ENCODE peak calls at places on chromosome 1, in four cellular contexts. G is cardiac muscle cell, C is stomach, R is PC-3. L is an unnamed sample.

GRCh38 chr1:233211595-233211994 is 83.9 kb downstream of the PCNX2 start:
- DNase-seq in C (no peak), R (peak; percentile 14), G (no peak), L (no peak)

GRCh38 chr1:10471411-10472219 is 714 bp downstream of the DFFA start:
- DNase-seq in G (no peak), C (no peak), R (peak; percentile 35), L (no peak)

GRCh38 chr1:110874303-110875215 is 1.6 kb downstream of the CD53 start:
- DNase-seq in C (no peak), R (no peak), G (no peak), L (peak; percentile 31)

GRCh38 chr1:166849135-166849534 is 9.9 kb downstream of the POGK start:
- DNase-seq in C (no peak), R (no peak), G (no peak), L (no peak)

GRCh38 chr1:32539584-32540571 is 651 bp downstream of the ZBTB8A start:
- DNase-seq in G (peak; percentile 68), C (peak; percentile 34), R (peak; percentile 50), L (no peak)

GRCh38 chr1:27318596-27318995 is 3.4 kb upstream of the TMEM222 start:
- DNase-seq in G (peak; percentile 59), C (no peak), R (no peak), L (no peak)

GRCh38 chr1:32361674-32362473 is 411 bp downstream of the FAM229A start:
- DNase-seq in C (peak; percentile 49), G (peak; percentile 62), R (no peak), L (no peak)

GRCh38 chr1:93328809-93329477 is 16.8 kb upstream of the DR1 start:
- DNase-seq in R (peak; percentile 11), C (no peak), G (no peak), L (no peak)

GRCh38 chr1:70685300-70686286 is 274.5 kb downstream of the CTH start:
- DNase-seq in R (peak; percentile 76), G (peak; percentile 73), C (peak; percentile 69), L (peak; percentile 8)

GRCh38 chr1:215251428-215251827 is 168.9 kb downstream of the KCNK2 start:
- DNase-seq in G (no peak), C (no peak), R (no peak), L (no peak)

GRCh38 chr1:88549536-88549935 is 134.5 kb upstream of the PKN2 start:
- DNase-seq in G (no peak), C (no peak), R (peak; percentile 43), L (no peak)

GRCh38 chr1:205493241-205494085 is 11.0 kb upstream of the CDK18 start:
- DNase-seq in C (peak; percentile 28), R (peak; percentile 81), G (no peak), L (no peak)

GRCh38 chr1:116290085-116290670 is 82.9 kb upstream of the ATP1A1 start:
- DNase-seq in C (no peak), G (no peak), R (peak; percentile 92), L (no peak)

GRCh38 chr1:156478250-156478627 is 22.3 kb downstream of the MEF2D start:
- DNase-seq in C (no peak), G (no peak), R (no peak), L (no peak)

GRCh38 chr1:121587777-121588176 is 403.0 kb downstream of the SRGAP2C start:
- DNase-seq in G (no peak), R (peak; percentile 85), C (no peak), L (no peak)

GRCh38 chr1:71561729-71562128 is 480.9 kb upstream of the ZRANB2 start:
- DNase-seq in C (no peak), R (peak; percentile 69), G (no peak), L (no peak)

GRCh38 chr1:185045793-185046441 is 559 bp downstream of the RNF2 start:
- DNase-seq in C (peak; percentile 30), R (no peak), G (peak; percentile 81), L (peak; percentile 12)

GRCh38 chr1:59063501-59063900 is 233.4 kb upstream of the FGGY start:
- DNase-seq in C (no peak), R (no peak), G (no peak), L (no peak)

GRCh38 chr1:41813755-41814694 is 104.7 kb downstream of the HIVEP3 start:
- DNase-seq in R (no peak), G (no peak), C (no peak), L (no peak)

GRCh38 chr1:43235451-43236121 is 34.2 kb upstream of the TMEM125 start:
- DNase-seq in G (no peak), R (peak; percentile 21), C (peak; percentile 44), L (no peak)

GRCh38 chr1:37239225-37239740 is 205.0 kb upstream of the GRIK3 start:
- DNase-seq in G (no peak), R (no peak), C (no peak), L (no peak)

GRCh38 chr1:93666613-93667384 is 14.8 kb downstream of the BCAR3 start:
- DNase-seq in R (peak; percentile 75), G (peak; percentile 36), C (peak; percentile 34), L (no peak)

GRCh38 chr1:27338751-27339150 is 3.1 kb upstream of the SYTL1 start:
- DNase-seq in G (peak; percentile 28), C (no peak), R (no peak), L (no peak)

DNA sequence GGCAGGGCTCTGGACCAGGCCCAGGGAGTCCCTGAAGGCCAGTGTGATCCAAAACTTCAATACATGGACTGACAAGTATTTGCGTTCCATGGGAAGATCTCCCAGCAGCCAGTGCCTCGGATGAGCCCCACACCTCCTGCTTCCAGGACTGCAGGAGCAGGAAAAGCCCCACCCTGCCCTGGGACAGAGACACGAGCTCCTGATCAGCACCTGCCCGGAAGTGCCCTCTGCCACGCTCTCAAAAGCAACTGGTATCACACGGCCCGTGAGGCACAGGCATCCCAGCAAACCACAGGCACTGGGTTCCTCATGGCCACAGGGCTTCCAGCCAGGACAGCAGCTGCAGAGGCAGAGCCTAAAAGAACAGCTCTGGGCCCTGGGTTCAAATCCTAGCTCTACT is 48.6 kb downstream of the ACOT7 start:
- DNase-seq in G (no peak), C (no peak), R (no peak), L (no peak)
- H3K4me1 ChIP-seq in G (no peaks in the 10 kb centered on the region), C (peaks cover 28% of the 10 kb centered on the region), R (peaks cover 31% of the 10 kb centered on the region), L (peaks cover 17% of the 10 kb centered on the region)

GRCh38 chr1:30110826-30111225 is 612.6 kb downstream of the MATN1 start:
- DNase-seq in R (no peak), G (no peak), C (no peak), L (no peak)

GRCh38 chr1:30109853-30110252 is 613.5 kb downstream of the MATN1 start:
- DNase-seq in G (no peak), R (no peak), C (no peak), L (no peak)

GRCh38 chr1:30106125-30106524 is 617.3 kb downstream of the MATN1 start:
- DNase-seq in R (peak; percentile 56), C (no peak), G (peak; percentile 61), L (no peak)

DNA sequence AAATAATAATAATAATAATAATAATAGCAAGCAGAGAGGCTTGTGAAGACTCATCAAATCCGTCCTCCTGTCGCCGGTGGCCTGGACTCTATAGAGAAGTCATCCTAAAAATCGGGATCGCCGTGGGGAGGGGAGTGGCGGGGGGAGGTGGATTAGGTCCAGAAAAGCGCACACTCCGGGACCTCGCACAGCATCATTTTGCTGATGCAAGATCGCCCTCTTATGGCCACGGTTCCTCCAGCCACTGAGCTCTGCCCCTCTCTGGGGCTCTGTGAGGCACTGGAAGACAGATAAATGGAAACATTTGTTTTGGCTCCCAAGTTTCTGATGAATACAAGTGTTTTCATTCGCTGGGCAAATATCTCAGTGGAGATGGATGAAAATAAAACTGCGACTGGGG is 612.0 kb downstream of the MATN1 start:
- DNase-seq in G (peak; percentile 80), C (peak; percentile 27), R (peak; percentile 71), L (no peak)
- H3K4me3 ChIP-seq in G (no peak overlapping the region), C (no peak overlapping the region), R (no peak overlapping the region), L (no peak overlapping the region)

GRCh38 chr1:19619697-19620384 is 24.3 kb upstream of the NBL1 start:
- DNase-seq in C (no peak), R (no peak), G (no peak), L (no peak)
- H3K27ac ChIP-seq in C (no peak overlapping the region), R (no peak overlapping the region), G (no peak overlapping the region), L (no peak overlapping the region)

DNA sequence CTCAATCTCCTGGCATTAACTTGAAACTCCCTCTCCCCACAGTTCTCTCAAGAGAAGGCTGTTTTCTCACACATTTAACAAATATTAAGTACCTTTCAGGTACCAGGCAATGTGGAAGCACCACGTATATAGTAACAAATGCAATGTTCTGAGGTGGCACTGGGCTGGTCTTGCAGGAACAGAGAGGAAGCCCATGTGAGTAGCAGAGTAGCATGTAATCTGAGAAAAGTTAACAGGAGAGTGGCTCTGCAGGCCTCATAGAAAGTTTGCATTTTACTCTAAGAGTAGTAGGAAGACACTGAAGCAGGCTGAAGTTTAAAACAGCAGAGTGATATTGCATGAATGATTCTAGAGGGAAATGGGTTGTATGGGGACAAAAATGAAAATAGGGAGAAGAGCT is 21.0 kb downstream of the ZNF281 start:
- DNase-seq in R (no peak), G (peak; percentile 13), C (no peak), L (no peak)
- H3K4me1 ChIP-seq in R (peaks cover 12% of the 10 kb centered on the region), G (no peaks in the 10 kb centered on the region), C (no peaks in the 10 kb centered on the region), L (no peaks in the 10 kb centered on the region)

GRCh38 chr1:8021676-8022266 is 4.3 kb downstream of the ERRFI1 start:
- DNase-seq in G (no peak), R (no peak), C (no peak), L (no peak)

GRCh38 chr1:8023995-8024313 is 2.2 kb downstream of the ERRFI1 start:
- DNase-seq in C (no peak), R (no peak), G (no peak), L (no peak)

GRCh38 chr1:8024329-8024728 is 1.8 kb downstream of the ERRFI1 start:
- DNase-seq in R (peak; percentile 1), G (no peak), C (no peak), L (no peak)

GRCh38 chr1:8022395-8023286 is 3.5 kb downstream of the ERRFI1 start:
- DNase-seq in G (no peak), R (no peak), C (no peak), L (no peak)

GRCh38 chr1:8023287-8023994 is 2.7 kb downstream of the ERRFI1 start:
- DNase-seq in C (no peak), R (no peak), G (no peak), L (no peak)
- H3K4me3 ChIP-seq in C (peak overlapping the region; percentile 70), R (peak overlapping the region; percentile 98), G (no peak overlapping the region), L (no peak overlapping the region)

GRCh38 chr1:1255627-1256026 is 9.1 kb upstream of the C1QTNF12 start:
- DNase-seq in R (no peak), C (no peak), G (no peak), L (no peak)
- H3K27ac ChIP-seq in R (no peak overlapping the region), C (no peak overlapping the region), G (no peak overlapping the region), L (no peak overlapping the region)

GRCh38 chr1:24139159-24139489 is 3.8 kb downstream of the IL22RA1 start:
- DNase-seq in R (no peak), C (no peak), G (no peak), L (no peak)

GRCh38 chr1:24141311-24141997 is 1.5 kb downstream of the IL22RA1 start:
- DNase-seq in C (no peak), G (no peak), R (no peak), L (no peak)

GRCh38 chr1:24140741-24141181 is 2.2 kb downstream of the IL22RA1 start:
- DNase-seq in C (no peak), G (no peak), R (no peak), L (no peak)

GRCh38 chr1:24139846-24140425 is 3.0 kb downstream of the IL22RA1 start:
- DNase-seq in R (no peak), C (no peak), G (no peak), L (no peak)

GRCh38 chr1:24142546-24143431 is at the start of gene IL22RA1:
- DNase-seq in R (peak; percentile 67), G (no peak), C (peak; percentile 62), L (no peak)
- H3K4me1 ChIP-seq in R (peaks cover 11% of the 10 kb centered on the region), G (no peaks in the 10 kb centered on the region), C (peaks cover 21% of the 10 kb centered on the region), L (no peaks in the 10 kb centered on the region)

GRCh38 chr1:39132505-39133339 is 71.8 kb upstream of the MACF1 start:
- DNase-seq in R (peak; percentile 94), C (peak; percentile 82), G (peak; percentile 67), L (no peak)
- H3K4me3 ChIP-seq in R (peak overlapping the region; percentile 25), C (no peak overlapping the region), G (no peak overlapping the region), L (no peak overlapping the region)

L was measured in naive thymus-derived CD4-positive, alpha-beta T cell.